ENCODE peak calls at places on chromosomes 5 and 9, in five cellular contexts. E is HFF-Myc, H is fibroblast of pulmonary artery, G is tibial artery, N is Panc1. J is an unnamed sample.

GRCh38 chr9:1962588-1963134 is 52.5 kb upstream of the SMARCA2 start:
- DNase-seq in E (no peak), H (no peak), G (no peak), N (no peak), J (no peak)

GRCh38 chr9:89667730-89668129 is 62.9 kb downstream of the GADD45G start:
- DNase-seq in E (no peak), H (no peak), G (no peak), N (no peak), J (no peak)

GRCh38 chr5:65721775-65722574 is at the start of the genes NLN and SGTB:
- DNase-seq in E (no peak), H (peak), G (peak), N (no peak), J (peak)

GRCh38 chr5:156879665-156880285 is 29.7 kb downstream of the PPP1R2B start:
- DNase-seq in E (no peak), H (no peak), G (no peak), N (no peak), J (no peak)

GRCh38 chr5:31556461-31556860 is 24.4 kb downstream of the C5orf22 start:
- DNase-seq in E (no peak), H (no peak), G (no peak), N (no peak), J (peak)

GRCh38 chr5:58107704-58108103 is 352.2 kb downstream of the PLK2 start:
- DNase-seq in E (no peak), H (peak), G (no peak), N (no peak), J (peak)

GRCh38 chr9:130150779-130151381 is 21.3 kb upstream of the NCS1 start:
- DNase-seq in E (no peak), H (no peak), G (no peak), N (no peak), J (no peak)

GRCh38 chr9:75992480-75993206 is 102.2 kb downstream of the PCSK5 start:
- DNase-seq in E (no peak), H (no peak), G (no peak), N (no peak), J (no peak)

GRCh38 chr5:172801184-172801671 is 30.2 kb upstream of the DUSP1 start:
- DNase-seq in E (no peak), H (peak), G (no peak), N (peak), J (peak)

GRCh38 chr9:81472701-81473100 is 216.6 kb downstream of the TLE1 start:
- DNase-seq in E (no peak), H (no peak), G (no peak), N (no peak), J (no peak)

GRCh38 chr9:104280216-104280585 is 186.1 kb downstream of the SMC2 start:
- DNase-seq in E (no peak), H (peak), G (no peak), N (no peak), J (no peak)

GRCh38 chr5:143581148-143581547 is 177.7 kb upstream of the NR3C1 start:
- DNase-seq in E (no peak), H (no peak), G (no peak), N (no peak), J (no peak)

GRCh38 chr9:89955144-89955543 is 350.3 kb downstream of the GADD45G start:
- DNase-seq in E (no peak), H (no peak), G (no peak), N (no peak), J (no peak)

GRCh38 chr9:34634551-34634945 is 3.0 kb downstream of the SIGMAR1 start:
- DNase-seq in E (no peak), H (no peak), G (no peak), N (no peak), J (no peak)

GRCh38 chr5:105501315-105501714 is 1938.7 kb upstream of the NUDT12 start:
- DNase-seq in E (no peak), H (no peak), G (no peak), N (no peak), J (no peak)

GRCh38 chr9:107330420-107330819 is 47.3 kb downstream of the RAD23B start:
- DNase-seq in E (no peak), H (no peak), G (no peak), N (no peak), J (no peak)

GRCh38 chr5:122076669-122077450 is 1.2 kb downstream of the LOX start:
- DNase-seq in E (no peak), H (peak), G (peak), N (no peak), J (peak)

GRCh38 chr5:179504600-179505396 is 45.6 kb upstream of the RUFY1 start:
- DNase-seq in E (no peak), H (no peak), G (no peak), N (no peak), J (no peak)

GRCh38 chr9:34177906-34178697 is 741 bp upstream of the UBAP1 start:
- DNase-seq in E (no peak), H (no peak), G (no peak), N (no peak), J (no peak)

GRCh38 chr5:15618938-15619337 is 119.0 kb downstream of the FBXL7 start:
- DNase-seq in E (no peak), H (no peak), G (no peak), N (no peak), J (no peak)

GRCh38 chr5:83306572-83307241 is 164.8 kb upstream of the VCAN start:
- DNase-seq in E (peak), H (peak), G (peak), N (no peak), J (peak)

GRCh38 chr5:143131983-143132382 is 271.5 kb downstream of the NR3C1 start:
- DNase-seq in E (no peak), H (no peak), G (no peak), N (no peak), J (no peak)

GRCh38 chr9:134424818-134425217 is 98.6 kb downstream of the RXRA start:
- DNase-seq in E (no peak), H (no peak), G (no peak), N (no peak), J (no peak)

GRCh38 chr9:109817846-109818472 is 38.0 kb downstream of the PALM2AKAP2 start:
- DNase-seq in E (peak), H (peak), G (peak), N (peak), J (peak)

GRCh38 chr5:177495243-177496060 is 2.0 kb downstream of the PDLIM7 start:
- DNase-seq in E (peak), H (peak), G (peak), N (no peak), J (peak)

GRCh38 chr9:99113418-99114048 is 8.6 kb downstream of the TGFBR1 start:
- DNase-seq in E (no peak), H (no peak), G (no peak), N (no peak), J (no peak)

GRCh38 chr9:77474903-77475302 is 173.2 kb downstream of the GNA14 start:
- DNase-seq in E (no peak), H (no peak), G (no peak), N (no peak), J (no peak)

GRCh38 chr5:41851116-41851515 is 19.1 kb downstream of the OXCT1 start:
- DNase-seq in E (no peak), H (no peak), G (no peak), N (no peak), J (no peak)

GRCh38 chr5:135569755-135570452 is 8.9 kb downstream of the CXCL14 start:
- DNase-seq in E (no peak), H (peak), G (peak), N (no peak), J (peak)

GRCh38 chr5:149271717-149272558 is at the start of gene AFAP1L1:
- DNase-seq in E (no peak), H (peak), G (peak), N (no peak), J (peak)

GRCh38 chr9:20197976-20198685 is 409.3 kb upstream of the SLC24A2 start:
- DNase-seq in E (no peak), H (no peak), G (no peak), N (no peak), J (no peak)

GRCh38 chr9:97905228-97905627 is 17.1 kb downstream of the TRMO start:
- DNase-seq in E (no peak), H (no peak), G (no peak), N (no peak), J (no peak)

GRCh38 chr9:119375892-119376291 is 6.7 kb upstream of the BRINP1 start:
- DNase-seq in E (no peak), H (no peak), G (no peak), N (no peak), J (peak)

GRCh38 chr9:129258823-129259301 is 80.8 kb upstream of the IER5L start:
- DNase-seq in E (no peak), H (no peak), G (no peak), N (no peak), J (no peak)

GRCh38 chr9:128125575-128126354 is 1.8 kb downstream of the PTGES2 start:
- DNase-seq in E (no peak), H (no peak), G (no peak), N (no peak), J (peak)
- H3K4me3 ChIP-seq in E (peak), H (peak), G (no peak), N (peak), J (peak)

GRCh38 chr5:164573397-164573796 is 1068.0 kb downstream of the MAT2B start:
- DNase-seq in E (no peak), H (no peak), G (no peak), N (no peak), J (no peak)
- H3K4me3 ChIP-seq in E (no peak), H (no peak), G (no peak), N (no peak), J (no peak)

DNA sequence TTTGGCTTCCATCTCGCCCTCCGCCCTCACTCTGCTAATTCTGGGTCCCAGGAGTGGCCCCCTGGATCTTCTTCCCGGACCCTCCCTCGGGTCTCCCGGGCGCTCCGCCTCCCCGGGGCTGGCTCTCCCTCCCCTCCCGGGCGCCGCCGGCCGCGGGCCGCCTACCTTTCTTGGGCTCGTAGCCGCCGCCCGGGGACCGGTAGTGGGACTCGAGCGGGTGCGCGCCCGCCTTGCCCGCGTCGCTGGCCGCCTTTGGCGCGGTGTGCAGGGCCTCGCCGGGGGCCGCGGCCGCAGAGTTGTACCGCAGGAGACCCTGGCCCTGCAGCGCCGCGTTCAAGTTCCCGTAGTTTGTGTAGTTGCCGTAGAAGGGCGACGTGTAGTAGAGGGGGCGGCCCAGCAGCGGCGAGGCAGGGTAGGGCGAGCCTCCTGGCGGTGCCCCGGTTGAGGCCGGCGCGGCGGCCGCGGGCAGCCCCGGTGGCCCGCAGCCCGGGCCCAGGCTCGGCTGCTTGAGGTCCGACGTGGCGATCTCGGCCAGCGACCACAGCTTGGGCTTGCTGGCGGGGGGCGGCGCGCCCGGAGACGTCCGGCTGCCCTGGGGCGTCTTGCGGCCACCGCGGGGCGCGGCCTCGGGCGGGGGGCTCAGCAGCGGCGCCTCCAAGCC is 3.2 kb downstream of the IRX2 start:
- DNase-seq in E (no peak), H (no peak), G (no peak), N (no peak), J (no peak)
- H3K4me3 ChIP-seq in E (no peak), H (peak), G (no peak), N (no peak), J (no peak)

GRCh38 chr9:101671567-101671966 is 66.9 kb downstream of the GRIN3A start:
- DNase-seq in E (no peak), H (no peak), G (no peak), N (no peak), J (no peak)
- H3K4me3 ChIP-seq in E (no peak), H (no peak), G (no peak), N (no peak), J (no peak)

DNA sequence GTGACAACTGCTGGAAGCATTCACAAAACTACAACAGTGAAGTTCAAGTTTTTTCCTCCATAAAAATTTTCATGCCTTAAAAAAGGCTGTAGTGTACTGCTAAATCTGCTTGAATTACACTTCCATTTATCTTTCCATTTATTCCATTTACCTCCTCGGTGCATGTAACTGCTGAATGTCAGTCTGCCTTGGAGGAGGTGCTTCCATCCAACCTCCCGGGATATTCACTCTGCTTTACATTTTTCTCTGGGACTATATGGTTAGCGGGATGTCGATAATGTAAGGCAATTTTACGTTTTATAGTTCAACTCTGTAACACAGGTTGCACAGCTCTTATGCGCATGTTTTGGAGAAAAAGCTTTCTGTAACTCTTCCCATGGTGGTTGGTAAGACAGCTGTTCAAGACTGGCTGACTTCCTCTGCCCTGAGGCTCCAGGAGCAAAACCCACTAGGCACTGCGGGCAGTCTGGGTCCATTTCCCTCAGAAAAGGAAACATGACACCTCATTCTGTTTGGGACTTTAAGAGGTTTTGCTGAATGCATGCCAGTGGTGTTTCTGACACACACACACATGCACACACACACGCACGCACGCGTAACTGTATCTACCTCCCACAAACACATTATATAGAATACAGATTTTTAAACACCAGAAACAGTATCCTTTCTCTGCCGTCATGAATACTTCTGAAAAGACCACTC is 66.1 kb downstream of the SPTLC1 start:
- DNase-seq in E (peak), H (no peak), G (no peak), N (no peak), J (no peak)
- H3K4me3 ChIP-seq in E (no peak), H (no peak), G (no peak), N (no peak), J (no peak)

DNA sequence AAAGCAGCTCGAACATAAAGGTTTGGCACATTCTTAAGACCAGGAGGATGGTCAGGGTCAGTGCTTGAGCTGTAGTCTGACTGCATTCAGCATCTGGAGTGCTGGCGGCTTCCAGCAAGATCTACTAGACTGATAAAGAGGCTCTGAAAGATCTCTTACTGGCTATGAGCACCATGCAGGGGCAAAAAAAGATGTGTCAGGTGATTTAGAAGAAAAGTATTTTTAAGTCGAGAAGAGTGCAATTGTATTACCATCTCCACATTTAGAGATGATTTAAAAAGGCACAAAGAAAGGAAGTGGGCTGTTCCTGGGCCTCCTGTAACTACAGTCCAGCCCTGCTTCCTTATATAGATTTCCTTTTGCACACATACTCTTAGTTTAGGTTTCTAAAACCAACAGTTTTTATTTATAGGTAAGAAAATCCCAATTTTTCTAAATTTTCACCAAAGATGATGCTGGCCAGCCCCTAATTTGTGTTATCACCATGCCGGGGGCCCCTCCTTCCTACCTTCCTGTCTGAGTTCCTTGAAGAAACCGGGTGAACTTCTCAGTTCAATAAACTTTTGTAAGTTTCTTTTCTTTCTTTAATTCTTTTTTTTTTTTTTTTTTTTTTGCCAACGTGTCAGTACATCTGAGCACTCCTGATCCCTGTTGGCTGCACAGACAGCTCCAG is 65.9 kb upstream of the PLPP1 start:
- DNase-seq in E (peak), H (peak), G (peak), N (no peak), J (peak)
- H3K4me3 ChIP-seq in E (peak), H (peak), G (no peak), N (no peak), J (peak)

DNA sequence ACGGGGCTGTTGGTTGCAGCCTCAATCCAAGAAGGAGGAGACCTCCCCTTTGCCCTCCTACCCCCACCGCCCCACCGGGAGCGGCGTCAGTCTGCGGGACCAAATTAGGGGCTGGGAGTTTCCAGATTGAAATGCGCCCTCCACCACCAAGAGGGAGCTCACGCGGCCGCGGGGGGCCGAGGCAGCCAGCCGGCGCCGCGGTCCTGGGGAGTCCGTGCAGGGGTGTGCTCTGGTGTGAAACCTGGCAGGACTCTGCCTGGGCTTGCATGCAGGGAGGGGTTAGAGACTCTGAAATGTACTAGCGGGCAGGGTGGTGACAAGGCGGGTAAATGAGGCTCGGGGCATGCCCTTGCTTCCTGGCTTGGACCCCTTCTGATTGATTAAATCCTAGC is 989 bp upstream of the FBN2 start:
- DNase-seq in E (no peak), H (peak), G (no peak), N (no peak), J (peak)
- H3K4me3 ChIP-seq in E (peak), H (peak), G (peak), N (no peak), J (peak)